ENCODE peak calls at places on chromosomes 7 and 10, in five cellular contexts. K is body of pancreas, U is RPMI7951, T is nucleus accumbens, G is T1000. V is an unnamed sample.

GRCh38 chr7:132815130-132815529 is 238.9 kb upstream of the PLXNA4 start:
- DNase-seq in K (no peak), U (no peak), T (no peak), G (no peak), V (no peak)

GRCh38 chr7:133562617-133563016 is 309.7 kb downstream of the EXOC4 start:
- DNase-seq in K (no peak), U (no peak), T (no peak), G (no peak), V (no peak)

GRCh38 chr10:60282771-60283353 is 106.8 kb downstream of the ANK3 start:
- DNase-seq in K (peak; percentile 54), U (peak; percentile 46), T (no peak), G (no peak), V (no peak)

GRCh38 chr7:47730135-47730534 is 148.2 kb upstream of the TNS3 start:
- DNase-seq in K (no peak), U (no peak), T (no peak), G (no peak), V (no peak)

GRCh38 chr10:67943917-67944316 is 59.5 kb downstream of the SIRT1 start:
- DNase-seq in K (no peak), U (no peak), T (no peak), G (no peak), V (no peak)

GRCh38 chr10:67175354-67175753 is 249.5 kb downstream of the LRRTM3 start:
- DNase-seq in K (no peak), U (no peak), T (no peak), G (no peak), V (no peak)

GRCh38 chr10:6153845-6154244 is 48.9 kb upstream of the PFKFB3 start:
- DNase-seq in K (no peak), U (no peak), T (no peak), G (no peak), V (no peak)

GRCh38 chr10:96618648-96619047 is 31.8 kb upstream of the TM9SF3 start:
- DNase-seq in K (peak; percentile 85), U (no peak), T (peak; percentile 50), G (no peak), V (no peak)

GRCh38 chr7:111059826-111060225 is 31.1 kb upstream of the LRRN3 start:
- DNase-seq in K (no peak), U (no peak), T (no peak), G (no peak), V (no peak)

GRCh38 chr7:141208539-141208938 is 134.7 kb downstream of the TMEM178B start:
- DNase-seq in K (no peak), U (no peak), T (no peak), G (no peak), V (no peak)

GRCh38 chr10:29692121-29692539 is 57.4 kb upstream of the SVIL start:
- DNase-seq in K (no peak), U (no peak), T (no peak), G (no peak), V (no peak)

GRCh38 chr7:70647801-70648491 is 484.0 kb upstream of the GALNT17 start:
- DNase-seq in K (peak; percentile 37), U (no peak), T (no peak), G (no peak), V (peak; percentile 81)

V was measured in GM13977.